ENCODE peak calls at places on chromosomes 3 and 15, in five cellular contexts. K is upper lobe of right lung, P is GM23248, A is neural progenitor cell, S is thoracic aorta. C is an unnamed sample.

GRCh38 chr3:13896473-13897154 is 16.7 kb upstream of the WNT7A start:
- DNase-seq in A (peak; percentile 88), P (peak; percentile 86), S (no peak), K (no peak), C (peak; percentile 64)

GRCh38 chr3:58497074-58497473 is 5.2 kb downstream of the KCTD6 start:
- DNase-seq in P (no peak), A (peak; percentile 89), K (no peak), S (no peak), C (no peak)

GRCh38 chr3:40073310-40074007 is 236.0 kb upstream of the EIF1B start:
- DNase-seq in P (no peak), K (no peak), S (no peak), A (no peak), C (no peak)

GRCh38 chr15:40776537-40777141 is 6.9 kb downstream of the C15orf62 start:
- DNase-seq in P (peak; percentile 96), S (no peak), A (no peak), K (peak; percentile 86), C (no peak)

GRCh38 chr15:32852771-32853170 is 135.0 kb downstream of the GREM1 start:
- DNase-seq in K (no peak), A (no peak), S (no peak), P (no peak), C (no peak)

GRCh38 chr3:44795197-44795596 is 33.6 kb downstream of the KIF15 start:
- DNase-seq in K (no peak), S (no peak), A (no peak), P (peak; percentile 14), C (no peak)

GRCh38 chr3:180447156-180447555 is 154.8 kb upstream of the TTC14 start:
- DNase-seq in A (no peak), P (peak; percentile 35), S (no peak), K (no peak), C (no peak)

GRCh38 chr3:126212629-126213375 is 32.4 kb upstream of the ALDH1L1 start:
- DNase-seq in A (peak; percentile 93), K (peak; percentile 75), P (peak; percentile 75), S (no peak), C (no peak)

GRCh38 chr3:192915306-192915705 is 2.4 kb downstream of the MB21D2 start:
- DNase-seq in S (no peak), A (peak; percentile 81), P (peak; percentile 61), K (no peak), C (no peak)

GRCh38 chr15:101178414-101178813 is 73.4 kb downstream of the CHSY1 start:
- DNase-seq in K (no peak), A (no peak), P (no peak), S (no peak), C (no peak)

GRCh38 chr3:188387921-188388320 is 234.0 kb downstream of the LPP start:
- DNase-seq in A (no peak), K (no peak), S (no peak), P (peak; percentile 15), C (no peak)

GRCh38 chr15:66369773-66370651 is 13.5 kb upstream of the TIPIN start:
- DNase-seq in K (no peak), P (peak; percentile 2), S (no peak), A (no peak), C (no peak)

GRCh38 chr3:2655229-2655701 is 454.9 kb downstream of the IL5RA start:
- DNase-seq in P (no peak), S (no peak), K (no peak), A (no peak), C (no peak)
- H3K27ac ChIP-seq in P (no peak overlapping the region), S (no peak overlapping the region), K (no peak overlapping the region), A (no peak overlapping the region), C (no peak overlapping the region)

GRCh38 chr15:81032355-81032754 is 31.6 kb downstream of the TLNRD1 start:
- DNase-seq in A (no peak), K (no peak), P (no peak), S (no peak), C (no peak)
- H3K27ac ChIP-seq in A (no peak overlapping the region), K (no peak overlapping the region), P (no peak overlapping the region), S (no peak overlapping the region), C (no peak overlapping the region)

DNA sequence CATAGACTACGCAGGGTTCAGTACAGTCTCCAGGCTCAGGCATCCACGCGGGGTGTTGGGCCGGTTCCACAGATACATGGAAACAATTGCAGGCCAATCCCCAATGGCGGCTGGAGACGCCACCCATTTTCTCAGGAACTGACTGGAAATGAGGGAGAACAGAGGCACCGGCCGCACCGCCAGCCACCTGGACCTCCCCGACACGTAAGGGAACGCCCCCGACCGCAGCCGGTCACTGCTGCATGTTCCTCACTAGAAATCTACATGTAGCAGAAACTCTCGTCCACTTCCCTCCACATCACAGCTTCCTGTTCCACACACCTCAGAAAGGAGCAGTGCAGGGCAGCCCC is 29.2 kb downstream of the CYFIP1 start:
- DNase-seq in A (no peak), K (no peak), S (no peak), P (no peak), C (no peak)
- H3K27ac ChIP-seq in A (no peak overlapping the region), K (no peak overlapping the region), S (peak overlapping the region; percentile 91), P (no peak overlapping the region), C (peak overlapping the region; percentile 77)

GRCh38 chr3:173659972-173660371 is 262.4 kb downstream of the NLGN1 start:
- DNase-seq in S (no peak), K (no peak), A (no peak), P (no peak), C (no peak)
- H3K27ac ChIP-seq in S (no peak overlapping the region), K (no peak overlapping the region), A (no peak overlapping the region), P (no peak overlapping the region), C (no peak overlapping the region)

C was measured in tibial artery.